ENCODE peak calls at places on chromosomes 3 and 15, in nine cellular contexts. Y is occipital lobe; F is activated naive CD8-positive, alpha-beta T cell treated with anti-CD3 and anti-CD28 coated beads, Interleukin-2, amount 10 ng/mL, durations not matched to agents 7 days and 5 days; Z is hypothalamus; K is left cardiac atrium; W is GM12865; T is cardiac muscle cell; E is hippocampal formation; C is A549. O is an unnamed sample.

GRCh38 chr3:72411843-72412242 is 436.4 kb downstream of the SHQ1 start:
- DNase-seq in Y (no peak), F (no peak), Z (no peak), K (no peak), W (no peak), T (no peak), E (no peak), C (no peak), O (no peak)

GRCh38 chr15:31081568-31082250 is 19.8 kb downstream of the TRPM1 start:
- DNase-seq in Y (no peak), F (no peak), Z (no peak), K (no peak), W (peak), T (no peak), E (no peak), C (no peak), O (no peak)

GRCh38 chr3:127035672-127036071 is 52.8 kb downstream of the PLXNA1 start:
- DNase-seq in Y (no peak), F (no peak), Z (no peak), K (peak), W (no peak), T (no peak), E (no peak), C (peak), O (no peak)

GRCh38 chr3:129738189-129738588 is 131.7 kb upstream of the PLXND1 start:
- DNase-seq in Y (no peak), F (no peak), Z (no peak), K (no peak), W (no peak), T (no peak), E (no peak), C (no peak), O (no peak)

GRCh38 chr3:56415672-56416071 is 52.6 kb downstream of the ERC2 start:
- DNase-seq in Y (peak), F (no peak), Z (no peak), K (no peak), W (no peak), T (no peak), E (no peak), C (no peak), O (no peak)

GRCh38 chr3:27729748-27730611 is 7.9 kb upstream of the EOMES start:
- DNase-seq in Y (no peak), F (peak), Z (no peak), K (no peak), W (no peak), T (peak), E (no peak), C (no peak), O (peak)

GRCh38 chr3:45776611-45777010 is 19.7 kb downstream of the SLC6A20 start:
- DNase-seq in Y (no peak), F (no peak), Z (no peak), K (no peak), W (no peak), T (no peak), E (no peak), C (no peak), O (no peak)

GRCh38 chr3:184788751-184789150 is 23.2 kb upstream of the VPS8 start:
- DNase-seq in Y (no peak), F (no peak), Z (no peak), K (no peak), W (no peak), T (no peak), E (no peak), C (no peak), O (peak)

GRCh38 chr15:96448923-96449322 is 118.4 kb downstream of the NR2F2 start:
- DNase-seq in Y (no peak), F (no peak), Z (no peak), K (no peak), W (no peak), T (no peak), E (no peak), C (no peak), O (no peak)

GRCh38 chr15:101641134-101641764 is 10.9 kb downstream of the TM2D3 start:
- DNase-seq in Y (peak), F (peak), Z (peak), K (peak), W (peak), T (peak), E (peak), C (peak), O (peak)

GRCh38 chr3:127840671-127841070 is 18.4 kb upstream of the MGLL start:
- DNase-seq in Y (no peak), F (no peak), Z (no peak), K (no peak), W (no peak), T (no peak), E (no peak), C (no peak), O (no peak)

GRCh38 chr15:58748787-58749531 is 548 bp downstream of the ADAM10 start:
- DNase-seq in Y (peak), F (peak), Z (peak), K (peak), W (peak), T (peak), E (peak), C (peak), O (peak)

GRCh38 chr3:105513042-105513441 is 146.3 kb downstream of the ALCAM start:
- DNase-seq in Y (no peak), F (no peak), Z (no peak), K (no peak), W (no peak), T (no peak), E (no peak), C (no peak), O (no peak)

GRCh38 chr15:66039117-66039860 is 170.0 kb downstream of the RAB11A start:
- DNase-seq in Y (no peak), F (no peak), Z (no peak), K (no peak), W (no peak), T (peak), E (no peak), C (no peak), O (peak)

GRCh38 chr3:43872301-43872700 is 181.6 kb downstream of the ABHD5 start:
- DNase-seq in Y (no peak), F (no peak), Z (no peak), K (no peak), W (no peak), T (no peak), E (no peak), C (peak), O (no peak)

GRCh38 chr3:156601497-156601896 is 46.6 kb upstream of the SSR3 start:
- DNase-seq in Y (no peak), F (no peak), Z (no peak), K (no peak), W (no peak), T (no peak), E (no peak), C (no peak), O (no peak)

GRCh38 chr15:81749667-81750360 is 296.0 kb downstream of the MEX3B start:
- DNase-seq in Y (peak), F (no peak), Z (no peak), K (peak), W (no peak), T (peak), E (no peak), C (no peak), O (no peak)

GRCh38 chr15:29090617-29091466 is 178.8 kb downstream of the NSMCE3 start:
- DNase-seq in Y (no peak), F (peak), Z (peak), K (no peak), W (peak), T (peak), E (no peak), C (peak), O (peak)

GRCh38 chr15:48371961-48372360 is 40.7 kb downstream of the DUT start:
- DNase-seq in Y (no peak), F (no peak), Z (no peak), K (no peak), W (no peak), T (no peak), E (no peak), C (no peak), O (no peak)

GRCh38 chr15:74200394-74200793 is 2.2 kb downstream of the STRA6 start:
- DNase-seq in Y (no peak), F (no peak), Z (no peak), K (peak), W (peak), T (no peak), E (no peak), C (peak), O (no peak)

GRCh38 chr15:70101459-70102113 is 3.9 kb upstream of the TLE3 start:
- DNase-seq in Y (no peak), F (no peak), Z (no peak), K (peak), W (no peak), T (peak), E (peak), C (peak), O (peak)